ENCODE peak calls at places on chromosomes 7 and 10, in ten cellular contexts. W is fibroblast of the aortic adventitia; M is posterior vena cava; C is IMR-90; Q is OCI-LY7; R is NCI-H460; F is endothelial cell; X is activated CD4-positive, CD25-positive, alpha-beta regulatory T cell treated with anti-CD3 and anti-CD28 coated beads, Interleukin-2, amount 50 U/mL, for 16 hours; Y is HT1080; V is H9. G is an unnamed sample.

GRCh38 chr7:2003451-2003930 is 229.3 kb downstream of the MAD1L1 start:
- DNase-seq in Q (no peak), R (no peak), F (no peak), X (no peak), V (peak), Y (no peak), M (peak), W (no peak), C (no peak), G (no peak)

GRCh38 chr10:16789266-16789665 is 28.0 kb downstream of the RSU1 start:
- DNase-seq in F (no peak), Q (no peak), M (no peak), X (no peak), Y (no peak), V (no peak), C (no peak), W (no peak), R (no peak), G (no peak)

GRCh38 chr7:150514748-150515222 is at the start of gene GIMAP7:
- DNase-seq in Y (no peak), R (no peak), X (peak), W (no peak), V (no peak), F (no peak), C (no peak), Q (no peak), M (no peak), G (no peak)

GRCh38 chr7:83879103-83879502 is 230.2 kb upstream of the SEMA3E start:
- DNase-seq in F (no peak), V (no peak), Q (no peak), X (no peak), Y (no peak), M (no peak), W (no peak), R (no peak), C (no peak), G (no peak)

GRCh38 chr10:92241158-92241500 is 49.7 kb downstream of the CPEB3 start:
- DNase-seq in R (no peak), V (no peak), C (peak), X (no peak), Q (no peak), F (peak), W (no peak), Y (no peak), M (no peak), G (peak)

GRCh38 chr10:86872757-86873156 is 84.7 kb downstream of the MMRN2 start:
- DNase-seq in C (no peak), M (no peak), R (no peak), X (no peak), V (no peak), Y (no peak), W (peak), F (no peak), Q (no peak), G (peak)

GRCh38 chr7:50389961-50390360 is 60.2 kb downstream of the FIGNL1 start:
- DNase-seq in W (no peak), X (no peak), Q (no peak), C (no peak), F (no peak), Y (no peak), R (no peak), M (no peak), V (no peak), G (no peak)

GRCh38 chr10:80444646-80445319 is 9.3 kb upstream of the TSPAN14 start:
- DNase-seq in M (peak), C (peak), V (peak), W (peak), F (peak), Q (peak), R (peak), Y (peak), X (peak), G (peak)

G was measured in NCI-H82.